ENCODE peak calls at places on chromosomes 12 and 14, in nine cellular contexts. A is A549, T is heart left ventricle, M is right atrium auricular region, O is upper lobe of right lung, G is IMR-90, B is vagina, N is cardiac muscle cell, L is neural progenitor cell. D is an unnamed sample. For H3K4me1, the result is how much of the 10 kb centered on the place peaks cover.

GRCh38 chr12:101127521-101128219 is 82.4 kb downstream of the SLC5A8 start:
- DNase-seq in A (no peak), T (no peak), M (no peak), O (no peak), G (peak), B (no peak), N (peak), L (no peak), D (no peak)

GRCh38 chr12:92362785-92363184 is 217.1 kb upstream of the BTG1 start:
- DNase-seq in A (no peak), T (no peak), M (no peak), O (no peak), G (no peak), B (no peak), N (no peak), L (no peak), D (no peak)

GRCh38 chr12:45730116-45730841 is 773 bp downstream of the ARID2 start:
- DNase-seq in A (no peak), T (peak), M (no peak), O (peak), G (peak), B (no peak), N (peak), L (peak), D (peak)

GRCh38 chr12:83153156-83153555 is 466.4 kb downstream of the TMTC2 start:
- DNase-seq in A (no peak), T (no peak), M (no peak), O (no peak), G (no peak), B (no peak), N (no peak), L (no peak), D (no peak)

GRCh38 chr14:36383674-36384421 is 63.4 kb upstream of the MBIP start:
- DNase-seq in A (no peak), T (peak), M (no peak), O (peak), G (no peak), B (no peak), N (no peak), L (no peak), D (peak)

GRCh38 chr14:45664668-45665356 is 411.8 kb upstream of the MIS18BP1 start:
- DNase-seq in A (no peak), T (no peak), M (no peak), O (no peak), G (no peak), B (no peak), N (no peak), L (peak), D (no peak)

GRCh38 chr12:111066744-111067437 is 146.5 kb upstream of the MYL2 start:
- DNase-seq in A (peak), T (no peak), M (no peak), O (peak), G (no peak), B (no peak), N (no peak), L (no peak), D (no peak)

GRCh38 chr14:82009076-82009475 is 475.4 kb upstream of the SEL1L start:
- DNase-seq in A (no peak), T (no peak), M (no peak), O (no peak), G (no peak), B (no peak), N (no peak), L (peak), D (no peak)

GRCh38 chr14:30443368-30444007 is 115.5 kb upstream of the G2E3 start:
- DNase-seq in A (peak), T (no peak), M (no peak), O (no peak), G (peak), B (no peak), N (peak), L (peak), D (no peak)

GRCh38 chr12:1443421-1444141 is 150.8 kb downstream of the FBXL14 start:
- DNase-seq in A (no peak), T (no peak), M (no peak), O (no peak), G (peak), B (no peak), N (peak), L (no peak), D (no peak)

GRCh38 chr12:102195826-102196225 is 1.8 kb downstream of the PMCH start:
- DNase-seq in A (no peak), T (no peak), M (no peak), O (no peak), G (no peak), B (no peak), N (no peak), L (no peak), D (no peak)

GRCh38 chr14:77470192-77470870 is 12.4 kb downstream of the AHSA1 start:
- DNase-seq in A (no peak), T (no peak), M (no peak), O (no peak), G (no peak), B (no peak), N (no peak), L (no peak), D (no peak)

GRCh38 chr14:60594077-60594476 is 55.2 kb downstream of the SIX1 start:
- DNase-seq in A (no peak), T (no peak), M (no peak), O (no peak), G (no peak), B (no peak), N (no peak), L (no peak), D (no peak)

GRCh38 chr12:12689672-12690287 is 6.2 kb downstream of the GPR19 start:
- DNase-seq in A (no peak), T (no peak), M (no peak), O (no peak), G (peak), B (no peak), N (no peak), L (no peak), D (no peak)

GRCh38 chr14:75046899-75047298 is 4.4 kb downstream of the MLH3 start:
- DNase-seq in A (no peak), T (no peak), M (no peak), O (no peak), G (peak), B (no peak), N (no peak), L (no peak), D (no peak)

GRCh38 chr12:27936196-27936595 is 36.3 kb downstream of the PTHLH start:
- DNase-seq in A (no peak), T (no peak), M (no peak), O (no peak), G (peak), B (no peak), N (no peak), L (peak), D (no peak)

GRCh38 chr14:80906946-80907345 is 34.6 kb downstream of the CEP128 start:
- DNase-seq in A (no peak), T (no peak), M (no peak), O (no peak), G (peak), B (no peak), N (no peak), L (no peak), D (no peak)

GRCh38 chr14:34299360-34299759 is 162.7 kb downstream of the SPTSSA start:
- DNase-seq in A (no peak), T (no peak), M (no peak), O (no peak), G (no peak), B (no peak), N (no peak), L (no peak), D (no peak)

GRCh38 chr12:94614288-94614721 is 36.1 kb downstream of the TMCC3 start:
- DNase-seq in A (no peak), T (no peak), M (no peak), O (no peak), G (no peak), B (no peak), N (peak), L (peak), D (no peak)

GRCh38 chr12:123478762-123479161 is 20.8 kb downstream of the SNRNP35 start:
- DNase-seq in A (no peak), T (peak), M (peak), O (no peak), G (peak), B (no peak), N (peak), L (no peak), D (peak)

GRCh38 chr12:106194351-106194750 is 53.5 kb downstream of the CKAP4 start:
- DNase-seq in A (no peak), T (no peak), M (no peak), O (no peak), G (no peak), B (no peak), N (no peak), L (no peak), D (no peak)

GRCh38 chr12:54139030-54139429 is 49.8 kb downstream of the SMUG1 start:
- DNase-seq in A (no peak), T (no peak), M (no peak), O (no peak), G (no peak), B (no peak), N (no peak), L (no peak), D (no peak)

GRCh38 chr12:11553871-11554533 is 95.5 kb upstream of the ETV6 start:
- DNase-seq in A (peak), T (no peak), M (no peak), O (no peak), G (peak), B (no peak), N (peak), L (peak), D (peak)

GRCh38 chr14:89899917-89900680 is 54.4 kb downstream of the EFCAB11 start:
- DNase-seq in A (no peak), T (no peak), M (no peak), O (no peak), G (peak), B (no peak), N (peak), L (peak), D (no peak)

GRCh38 chr12:34300376-34301250 is 278.3 kb downstream of the ALG10 start:
- DNase-seq in A (no peak), T (no peak), M (no peak), O (no peak), G (no peak), B (no peak), N (no peak), L (no peak), D (peak)

GRCh38 chr12:111451232-111451631 is 45.5 kb downstream of the SH2B3 start:
- DNase-seq in A (no peak), T (no peak), M (no peak), O (no peak), G (no peak), B (no peak), N (no peak), L (no peak), D (no peak)

GRCh38 chr14:73188501-73188903 is 48.8 kb upstream of the PAPLN start:
- DNase-seq in A (no peak), T (no peak), M (no peak), O (no peak), G (peak), B (no peak), N (peak), L (no peak), D (no peak)
- H3K27ac ChIP-seq in A (peak), T (no peak), M (no peak), O (no peak), G (peak), B (no peak), N (no peak), L (no peak), D (no peak)

GRCh38 chr14:99581960-99582359 is 22.0 kb downstream of the CCDC85C start:
- DNase-seq in A (no peak), T (no peak), M (no peak), O (no peak), G (no peak), B (no peak), N (no peak), L (no peak), D (no peak)

GRCh38 chr14:99578541-99579044 is 25.4 kb downstream of the CCDC85C start:
- DNase-seq in A (no peak), T (peak), M (no peak), O (no peak), G (no peak), B (no peak), N (no peak), L (no peak), D (peak)

GRCh38 chr14:99581371-99581770 is 22.6 kb downstream of the CCDC85C start:
- DNase-seq in A (no peak), T (no peak), M (no peak), O (no peak), G (no peak), B (no peak), N (no peak), L (peak), D (no peak)

GRCh38 chr14:99579077-99579836 is 24.8 kb downstream of the CCDC85C start:
- DNase-seq in A (no peak), T (no peak), M (no peak), O (peak), G (no peak), B (no peak), N (no peak), L (no peak), D (no peak)

GRCh38 chr14:99579903-99580570 is 24.0 kb downstream of the CCDC85C start:
- DNase-seq in A (peak), T (no peak), M (no peak), O (peak), G (peak), B (no peak), N (no peak), L (peak), D (no peak)
- H3K4me1 ChIP-seq in A (half or more), T (under half), M (under half), O (under half), G (half or more), B (half or more), N (half or more), L (under half), D (under half)

GRCh38 chr12:109291531-109292341 is 17.3 kb downstream of the FOXN4 start:
- DNase-seq in A (no peak), T (peak), M (peak), O (no peak), G (no peak), B (no peak), N (peak), L (peak), D (peak)
- H3K4me3 ChIP-seq in A (no peak), T (peak), M (peak), O (peak), G (no peak), B (no peak), N (no peak), L (no peak), D (peak)

GRCh38 chr14:99753225-99754140 is 39.7 kb upstream of the EML1 start:
- DNase-seq in A (no peak), T (no peak), M (no peak), O (no peak), G (no peak), B (no peak), N (no peak), L (peak), D (peak)
- H3K27ac ChIP-seq in A (peak), T (no peak), M (peak), O (no peak), G (peak), B (peak), N (no peak), L (no peak), D (no peak)

DNA sequence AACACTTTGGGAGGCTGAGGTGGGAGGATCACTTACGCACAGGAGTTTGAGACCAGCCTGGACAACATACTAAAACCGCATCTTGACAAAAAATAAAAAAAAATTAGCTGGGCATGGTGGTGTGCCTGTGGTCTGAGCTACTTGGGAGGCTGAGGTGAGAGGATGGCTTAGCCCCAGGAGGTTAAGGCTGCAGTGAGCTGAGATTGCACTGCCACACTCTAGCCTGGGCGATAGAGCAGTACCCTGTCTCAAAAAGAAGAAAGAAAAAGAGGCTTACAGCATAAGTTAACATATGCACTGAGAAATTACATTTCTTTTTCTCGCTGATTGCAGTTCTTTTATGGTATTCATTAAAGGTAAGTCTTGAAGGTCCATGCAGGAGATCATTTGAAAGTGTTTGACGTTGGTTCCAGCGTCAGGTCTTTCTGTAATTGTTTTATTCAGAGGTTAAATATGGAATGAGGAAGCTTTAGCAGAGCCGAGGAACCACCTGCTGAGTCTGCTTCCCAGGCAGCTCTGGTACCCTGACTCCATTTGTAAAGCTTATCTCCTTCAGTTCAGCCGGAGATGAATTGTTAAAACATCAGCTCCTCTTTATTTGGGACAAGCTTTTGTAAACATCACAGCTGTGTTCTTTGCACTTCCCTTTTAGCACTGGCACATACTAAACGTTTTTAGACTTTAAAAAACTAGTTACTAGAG is 18.5 kb downstream of the SFSWAP start:
- DNase-seq in A (no peak), T (no peak), M (no peak), O (no peak), G (no peak), B (no peak), N (no peak), L (peak), D (no peak)
- H3K4me1 ChIP-seq in A (under half), T (under half), M (under half), O (under half), G (under half), B (under half), N (under half), L (under half), D (under half)

GRCh38 chr12:133057446-133057845 is 20.1 kb downstream of the ZNF84 start:
- DNase-seq in A (no peak), T (no peak), M (no peak), O (no peak), G (peak), B (no peak), N (no peak), L (no peak), D (no peak)

GRCh38 chr12:133063556-133063955 is 17.2 kb upstream of the ZNF140 start:
- DNase-seq in A (no peak), T (no peak), M (no peak), O (no peak), G (no peak), B (no peak), N (no peak), L (no peak), D (no peak)

GRCh38 chr12:133058203-133059125 is 21.2 kb downstream of the ZNF84 start:
- DNase-seq in A (no peak), T (no peak), M (no peak), O (no peak), G (peak), B (no peak), N (no peak), L (no peak), D (no peak)

GRCh38 chr12:133061954-133062353 is 18.8 kb upstream of the ZNF140 start:
- DNase-seq in A (no peak), T (no peak), M (no peak), O (no peak), G (no peak), B (no peak), N (no peak), L (no peak), D (no peak)
- H3K4me3 ChIP-seq in A (no peak), T (no peak), M (no peak), O (no peak), G (no peak), B (no peak), N (no peak), L (no peak), D (no peak)

GRCh38 chr12:10031318-10031717 is 836 bp downstream of the CLEC9A start:
- DNase-seq in A (no peak), T (no peak), M (no peak), O (no peak), G (peak), B (no peak), N (no peak), L (no peak), D (no peak)
- H3K27ac ChIP-seq in A (peak), T (no peak), M (no peak), O (no peak), G (peak), B (no peak), N (no peak), L (no peak), D (no peak)

D was measured in right cardiac atrium.